ENCODE peak calls at places on chromosomes 3 and 15, in six cellular contexts. M is cardiac fibroblast, E is A673, I is AG04450, N is NCI-H1694, Y is NCI-H510A treated with DMSO at 0.1 percent for 48 hours. A is an unnamed sample.
A peak's percentile ranks its signal among the peaks of the same experiment; 100 is the strongest.

GRCh38 chr3:187012609-187013051 is 82.3 kb downstream of the ST6GAL1 start:
- DNase-seq in M (peak; percentile 36), E (no peak), I (no peak), N (no peak), Y (no peak), A (peak; percentile 56)

GRCh38 chr3:133572158-133573053 is 1.1 kb upstream of the CDV3 start:
- DNase-seq in M (peak; percentile 71), E (peak; percentile 39), I (no peak), N (no peak), Y (no peak), A (peak; percentile 53)

GRCh38 chr3:157543491-157544035 is 40.3 kb upstream of the VEPH1 start:
- DNase-seq in M (peak; percentile 54), E (no peak), I (no peak), N (no peak), Y (no peak), A (no peak)

GRCh38 chr3:82259994-82260393 is 498.5 kb upstream of the GBE1 start:
- DNase-seq in M (peak; percentile 0), E (no peak), I (no peak), N (no peak), Y (no peak), A (no peak)

GRCh38 chr3:141441381-141442365 is 45.2 kb upstream of the RASA2 start:
- DNase-seq in M (peak; percentile 84), E (peak; percentile 74), I (peak; percentile 67), N (peak; percentile 18), Y (peak; percentile 33), A (peak; percentile 76)

GRCh38 chr3:97793415-97794019 is 28.3 kb upstream of the CRYBG3 start:
- DNase-seq in M (peak; percentile 78), E (peak; percentile 65), I (peak; percentile 20), N (peak; percentile 76), Y (peak; percentile 43), A (no peak)

GRCh38 chr15:81049835-81050234 is 49.1 kb downstream of the TLNRD1 start:
- DNase-seq in M (no peak), E (no peak), I (no peak), N (no peak), Y (no peak), A (no peak)

GRCh38 chr3:147699175-147699838 is 290.1 kb downstream of the ZIC1 start:
- DNase-seq in M (peak; percentile 63), E (peak; percentile 33), I (no peak), N (no peak), Y (no peak), A (no peak)

GRCh38 chr3:8839607-8840325 is 70.4 kb upstream of the OXTR start:
- DNase-seq in M (peak; percentile 57), E (no peak), I (no peak), N (no peak), Y (no peak), A (no peak)

GRCh38 chr15:64180235-64180824 is 17.5 kb upstream of the PPIB start:
- DNase-seq in M (no peak), E (no peak), I (no peak), N (no peak), Y (no peak), A (peak; percentile 76)

GRCh38 chr3:36713904-36714303 is 50.4 kb downstream of the DCLK3 start:
- DNase-seq in M (no peak), E (no peak), I (no peak), N (no peak), Y (no peak), A (no peak)

GRCh38 chr3:76122007-76122406 is 336.7 kb upstream of the ZNF717 start:
- DNase-seq in M (peak; percentile 29), E (no peak), I (peak; percentile 6), N (no peak), Y (no peak), A (no peak)

GRCh38 chr3:52845157-52845556 is 10.3 kb upstream of the MUSTN1 start:
- DNase-seq in M (peak; percentile 63), E (no peak), I (no peak), N (no peak), Y (peak; percentile 36), A (no peak)

GRCh38 chr3:148648685-148649352 is 48.9 kb upstream of the AGTR1 start:
- DNase-seq in M (peak; percentile 90), E (no peak), I (peak; percentile 15), N (no peak), Y (no peak), A (no peak)

GRCh38 chr3:178971614-178972013 is 100.0 kb downstream of the ZMAT3 start:
- DNase-seq in M (no peak), E (no peak), I (no peak), N (no peak), Y (peak; percentile 17), A (no peak)

GRCh38 chr3:11621077-11621476 is 22.6 kb downstream of the VGLL4 start:
- DNase-seq in M (no peak), E (no peak), I (no peak), N (no peak), Y (no peak), A (no peak)

GRCh38 chr3:192207661-192208060 is 519.7 kb downstream of the FGF12 start:
- DNase-seq in M (no peak), E (no peak), I (no peak), N (no peak), Y (peak; percentile 68), A (no peak)

GRCh38 chr3:13706451-13706850 is 157.5 kb downstream of the FBLN2 start:
- DNase-seq in M (no peak), E (no peak), I (no peak), N (no peak), Y (no peak), A (no peak)

GRCh38 chr15:66400351-66400774 is 13.7 kb downstream of the MAP2K1 start:
- DNase-seq in M (peak; percentile 58), E (no peak), I (no peak), N (no peak), Y (no peak), A (no peak)

GRCh38 chr3:69084326-69084667 is 440 bp upstream of the ARL6IP5 start:
- DNase-seq in M (peak; percentile 88), E (peak; percentile 3), I (no peak), N (no peak), Y (no peak), A (no peak)

GRCh38 chr15:81530271-81530670 is 156.3 kb upstream of the TMC3 start:
- DNase-seq in M (no peak), E (no peak), I (no peak), N (no peak), Y (no peak), A (no peak)

GRCh38 chr3:135349254-135349948 is 554.3 kb downstream of the EPHB1 start:
- DNase-seq in M (no peak), E (no peak), I (no peak), N (no peak), Y (no peak), A (no peak)

GRCh38 chr3:129323651-129324294 is 45.1 kb downstream of the HMCES start:
- DNase-seq in M (no peak), E (no peak), I (no peak), N (no peak), Y (no peak), A (peak; percentile 56)

GRCh38 chr3:177451277-177451880 is 254.1 kb upstream of the TBL1XR1 start:
- DNase-seq in M (peak; percentile 55), E (no peak), I (no peak), N (no peak), Y (no peak), A (no peak)

GRCh38 chr3:130242850-130243569 is 102.5 kb upstream of the COL6A5 start:
- DNase-seq in M (peak; percentile 7), E (peak; percentile 1), I (no peak), N (no peak), Y (peak; percentile 15), A (no peak)

GRCh38 chr3:185688808-185689207 is 102.7 kb downstream of the SENP2 start:
- DNase-seq in M (peak; percentile 99), E (peak; percentile 94), I (peak; percentile 90), N (no peak), Y (no peak), A (no peak)